ENCODE peak calls at places on chromosomes 1 and 21, in four cellular contexts. One of them, this sample, is unnamed.
A peak's percentile ranks its signal among the peaks of the same experiment; 100 is the strongest.

GRCh38 chr21:46214478-46215340 is 13.9 kb downstream of the LSS start:
- DNase-seq in upper lobe of left lung: no peak
- DNase-seq in sigmoid colon: peak; percentile 57
- DNase-seq in lung: no peak
- DNase-seq in this sample: no peak

GRCh38 chr1:110565565-110565964 is 40.6 kb downstream of the KCNA2 start:
- DNase-seq in upper lobe of left lung: no peak
- DNase-seq in sigmoid colon: no peak
- DNase-seq in lung: no peak
- DNase-seq in this sample: no peak

GRCh38 chr1:156387899-156388813 is 19.1 kb downstream of the RHBG start:
- DNase-seq in upper lobe of left lung: no peak
- DNase-seq in sigmoid colon: no peak
- DNase-seq in lung: no peak
- DNase-seq in this sample: no peak

GRCh38 chr1:46039571-46040052 is 92.8 kb downstream of the PIK3R3 start:
- DNase-seq in upper lobe of left lung: no peak
- DNase-seq in sigmoid colon: peak; percentile 67
- DNase-seq in lung: no peak
- DNase-seq in this sample: peak; percentile 46

GRCh38 chr1:41631154-41631553 is 146.7 kb upstream of the EDN2 start:
- DNase-seq in upper lobe of left lung: no peak
- DNase-seq in sigmoid colon: no peak
- DNase-seq in lung: no peak
- DNase-seq in this sample: no peak

GRCh38 chr1:17198476-17199258 is 6.3 kb upstream of the PADI1 start:
- DNase-seq in upper lobe of left lung: no peak
- DNase-seq in sigmoid colon: peak; percentile 30
- DNase-seq in lung: no peak
- DNase-seq in this sample: peak; percentile 1

GRCh38 chr1:10402729-10403274 is 3.9 kb downstream of the PGD start:
- DNase-seq in upper lobe of left lung: no peak
- DNase-seq in sigmoid colon: no peak
- DNase-seq in lung: no peak
- DNase-seq in this sample: no peak

GRCh38 chr21:21057349-21058062 is 59.3 kb downstream of the NCAM2 start:
- DNase-seq in upper lobe of left lung: no peak
- DNase-seq in sigmoid colon: no peak
- DNase-seq in lung: no peak
- DNase-seq in this sample: no peak

GRCh38 chr1:230005040-230005439 is 62.0 kb upstream of the GALNT2 start:
- DNase-seq in upper lobe of left lung: no peak
- DNase-seq in sigmoid colon: no peak
- DNase-seq in lung: no peak
- DNase-seq in this sample: no peak

GRCh38 chr1:166083887-166084286 is 82.9 kb downstream of the FAM78B start:
- DNase-seq in upper lobe of left lung: no peak
- DNase-seq in sigmoid colon: no peak
- DNase-seq in lung: no peak
- DNase-seq in this sample: no peak

GRCh38 chr1:50108497-50109073 is at the start of gene ELAVL4:
- DNase-seq in upper lobe of left lung: no peak
- DNase-seq in sigmoid colon: no peak
- DNase-seq in lung: no peak
- DNase-seq in this sample: peak; percentile 27

GRCh38 chr1:180927841-180928240 is 15.1 kb downstream of the KIAA1614 start:
- DNase-seq in upper lobe of left lung: no peak
- DNase-seq in sigmoid colon: no peak
- DNase-seq in lung: no peak
- DNase-seq in this sample: peak; percentile 31

GRCh38 chr21:36504067-36505058 is 24.4 kb upstream of the CLDN14 start:
- DNase-seq in upper lobe of left lung: no peak
- DNase-seq in sigmoid colon: no peak
- DNase-seq in lung: no peak
- DNase-seq in this sample: peak; percentile 56

GRCh38 chr1:153431427-153431826 is 15.1 kb downstream of the S100A7A start:
- DNase-seq in upper lobe of left lung: no peak
- DNase-seq in sigmoid colon: no peak
- DNase-seq in lung: no peak
- DNase-seq in this sample: no peak

GRCh38 chr21:34887729-34888568 is 161.2 kb downstream of the RUNX1 start:
- DNase-seq in upper lobe of left lung: peak; percentile 87
- DNase-seq in sigmoid colon: peak; percentile 88
- DNase-seq in lung: peak; percentile 83
- DNase-seq in this sample: peak; percentile 72

GRCh38 chr1:246435421-246436041 is 71.5 kb downstream of the SMYD3 start:
- DNase-seq in upper lobe of left lung: no peak
- DNase-seq in sigmoid colon: no peak
- DNase-seq in lung: no peak
- DNase-seq in this sample: no peak

GRCh38 chr1:76268341-76268740 is 193.8 kb downstream of the ST6GALNAC3 start:
- DNase-seq in upper lobe of left lung: no peak
- DNase-seq in sigmoid colon: no peak
- DNase-seq in lung: no peak
- DNase-seq in this sample: no peak

GRCh38 chr1:206766251-206766856 is 4.2 kb upstream of the IL19 start:
- DNase-seq in upper lobe of left lung: peak; percentile 82
- DNase-seq in sigmoid colon: peak; percentile 77
- DNase-seq in lung: peak; percentile 47
- DNase-seq in this sample: no peak

GRCh38 chr1:169460193-169460833 is 25.4 kb downstream of the SLC19A2 start:
- DNase-seq in upper lobe of left lung: peak; percentile 34
- DNase-seq in sigmoid colon: no peak
- DNase-seq in lung: no peak
- DNase-seq in this sample: no peak

GRCh38 chr1:172431721-172432192 is 11.3 kb downstream of the C1orf105 start:
- DNase-seq in upper lobe of left lung: peak; percentile 77
- DNase-seq in sigmoid colon: no peak
- DNase-seq in lung: peak; percentile 59
- DNase-seq in this sample: peak; percentile 79

GRCh38 chr1:193766329-193766728 is 579.9 kb upstream of the B3GALT2 start:
- DNase-seq in upper lobe of left lung: no peak
- DNase-seq in sigmoid colon: no peak
- DNase-seq in lung: no peak
- DNase-seq in this sample: no peak

GRCh38 chr1:30616759-30617158 is 106.6 kb downstream of the MATN1 start:
- DNase-seq in upper lobe of left lung: no peak
- DNase-seq in sigmoid colon: no peak
- DNase-seq in lung: no peak
- DNase-seq in this sample: no peak

GRCh38 chr1:12073796-12074195 is 10.7 kb downstream of the TNFRSF8 start:
- DNase-seq in upper lobe of left lung: no peak
- DNase-seq in sigmoid colon: no peak
- DNase-seq in lung: no peak
- DNase-seq in this sample: no peak

GRCh38 chr1:150842343-150842742 is 34.1 kb downstream of the ARNT start:
- DNase-seq in upper lobe of left lung: no peak
- DNase-seq in sigmoid colon: no peak
- DNase-seq in lung: no peak
- DNase-seq in this sample: no peak

GRCh38 chr1:156149374-156150106 is 3.8 kb upstream of the SEMA4A start:
- DNase-seq in upper lobe of left lung: no peak
- DNase-seq in sigmoid colon: no peak
- DNase-seq in lung: no peak
- DNase-seq in this sample: no peak

GRCh38 chr1:20472860-20473711 is 12.9 kb downstream of the CAMK2N1 start:
- DNase-seq in upper lobe of left lung: no peak
- DNase-seq in sigmoid colon: peak; percentile 80
- DNase-seq in lung: no peak
- DNase-seq in this sample: peak; percentile 61

GRCh38 chr1:211334986-211335385 is 8.4 kb downstream of the TRAF5 start:
- DNase-seq in upper lobe of left lung: no peak
- DNase-seq in sigmoid colon: no peak
- DNase-seq in lung: no peak
- DNase-seq in this sample: no peak

GRCh38 chr1:11519629-11520031 is 40.7 kb downstream of the DISP3 start:
- DNase-seq in upper lobe of left lung: peak; percentile 13
- DNase-seq in sigmoid colon: peak; percentile 57
- DNase-seq in lung: no peak
- DNase-seq in this sample: no peak

GRCh38 chr1:215905493-215906095 is 338.5 kb downstream of the KCTD3 start:
- DNase-seq in upper lobe of left lung: no peak
- DNase-seq in sigmoid colon: no peak
- DNase-seq in lung: no peak
- DNase-seq in this sample: no peak

GRCh38 chr1:53787655-53788054 is 48.7 kb upstream of the GLIS1 start:
- DNase-seq in upper lobe of left lung: no peak
- DNase-seq in sigmoid colon: no peak
- DNase-seq in lung: no peak
- DNase-seq in this sample: no peak

GRCh38 chr1:103156966-103157365 is 48.6 kb upstream of the COL11A1 start:
- DNase-seq in upper lobe of left lung: no peak
- DNase-seq in sigmoid colon: no peak
- DNase-seq in lung: no peak
- DNase-seq in this sample: no peak

GRCh38 chr1:205172729-205173366 is 38.7 kb downstream of the DSTYK start:
- DNase-seq in upper lobe of left lung: no peak
- DNase-seq in sigmoid colon: no peak
- DNase-seq in lung: no peak
- DNase-seq in this sample: no peak

GRCh38 chr1:107405241-107405640 is 264.4 kb downstream of the NTNG1 start:
- DNase-seq in upper lobe of left lung: no peak
- DNase-seq in sigmoid colon: no peak
- DNase-seq in lung: no peak
- DNase-seq in this sample: no peak

GRCh38 chr21:26587621-26588260 is 14.7 kb upstream of the CYYR1 start:
- DNase-seq in upper lobe of left lung: no peak
- DNase-seq in sigmoid colon: no peak
- DNase-seq in lung: no peak
- DNase-seq in this sample: no peak

GRCh38 chr1:108644984-108645383 is 15.9 kb downstream of the HENMT1 start:
- DNase-seq in upper lobe of left lung: peak; percentile 48
- DNase-seq in sigmoid colon: no peak
- DNase-seq in lung: no peak
- DNase-seq in this sample: no peak

GRCh38 chr1:58886611-58887010 is 102.8 kb upstream of the JUN start:
- DNase-seq in upper lobe of left lung: no peak
- DNase-seq in sigmoid colon: no peak
- DNase-seq in lung: no peak
- DNase-seq in this sample: no peak

DNA sequence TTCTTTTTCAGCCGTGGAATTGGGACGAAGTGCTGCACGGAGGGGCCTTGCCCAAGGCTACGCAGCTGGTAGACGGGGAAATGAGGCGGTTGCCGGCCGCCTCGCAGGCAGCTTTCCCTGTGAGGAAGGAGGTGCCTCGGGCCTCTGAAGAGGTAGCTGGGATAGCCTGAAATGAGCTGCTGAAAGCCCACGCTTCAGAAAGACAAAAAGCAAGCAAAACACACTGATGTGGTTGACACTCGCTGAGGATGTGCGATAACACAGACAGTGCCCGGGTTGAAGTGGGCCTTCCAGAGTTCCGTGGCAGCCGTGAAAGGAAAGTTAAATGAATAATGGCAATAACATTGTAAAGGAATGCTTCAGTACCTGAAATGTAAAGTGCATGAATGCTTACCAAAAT is 47.2 kb downstream of the S1PR1 start:
- DNase-seq in upper lobe of left lung: no peak
- DNase-seq in sigmoid colon: no peak
- DNase-seq in lung: no peak
- DNase-seq in this sample: no peak
- H3K4me3 ChIP-seq in upper lobe of left lung: no peak overlapping the region
- H3K4me3 ChIP-seq in sigmoid colon: no peak overlapping the region
- H3K4me3 ChIP-seq in lung: no peak overlapping the region
- H3K4me3 ChIP-seq in this sample: no peak overlapping the region

DNA sequence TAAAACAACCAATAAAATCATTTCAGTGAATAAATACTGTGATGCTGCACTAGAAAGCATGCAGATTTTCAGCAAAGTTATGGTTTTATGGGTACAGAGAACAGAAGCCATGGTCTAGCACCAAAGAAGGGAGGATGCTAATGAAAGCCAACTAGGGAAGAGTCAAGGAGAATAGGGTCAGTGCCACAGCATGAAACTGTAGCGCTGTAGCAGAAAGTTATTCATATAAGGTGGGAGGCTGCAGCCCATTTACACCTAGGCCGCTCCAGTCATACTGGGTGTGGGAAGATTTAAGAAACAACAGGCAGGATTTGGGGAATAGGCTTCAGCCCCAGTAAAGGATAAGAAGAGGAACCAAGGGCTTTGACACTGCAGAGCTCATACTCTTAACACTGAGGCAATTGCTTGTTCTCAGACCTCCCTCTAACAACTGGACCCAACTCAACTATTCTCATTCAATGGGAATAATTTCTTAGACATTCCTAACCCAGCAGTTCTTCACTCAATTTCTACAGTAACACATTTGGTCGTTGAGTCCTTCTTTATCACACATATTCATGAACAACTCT is 4.4 kb downstream of the IFI16 start:
- DNase-seq in upper lobe of left lung: no peak
- DNase-seq in sigmoid colon: no peak
- DNase-seq in lung: no peak
- DNase-seq in this sample: no peak
- H3K4me3 ChIP-seq in upper lobe of left lung: no peak overlapping the region
- H3K4me3 ChIP-seq in sigmoid colon: no peak overlapping the region
- H3K4me3 ChIP-seq in lung: no peak overlapping the region
- H3K4me3 ChIP-seq in this sample: no peak overlapping the region

DNA sequence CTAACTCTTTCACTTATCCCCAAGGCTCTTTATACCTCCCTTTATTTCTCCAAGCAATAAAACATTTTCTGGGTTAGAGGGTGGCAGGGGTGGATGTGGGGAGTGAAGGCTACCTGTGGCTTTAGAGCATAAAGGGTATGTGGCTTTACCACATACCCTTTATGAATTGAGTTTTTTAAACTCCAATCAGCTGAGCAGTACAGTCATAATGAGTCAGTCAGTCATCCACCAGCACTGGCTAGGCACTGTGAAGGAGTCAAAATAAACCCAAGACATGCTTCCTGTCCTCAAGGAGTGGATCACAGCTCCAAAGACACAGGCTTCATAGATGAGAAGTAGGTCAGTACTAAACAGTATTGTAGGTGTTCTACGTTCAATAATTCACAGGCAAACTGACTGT is 2.6 kb upstream of the TDRD10 start:
- DNase-seq in upper lobe of left lung: no peak
- DNase-seq in sigmoid colon: no peak
- DNase-seq in lung: no peak
- DNase-seq in this sample: no peak
- H3K4me3 ChIP-seq in upper lobe of left lung: peak overlapping the region; percentile 57
- H3K4me3 ChIP-seq in sigmoid colon: no peak overlapping the region
- H3K4me3 ChIP-seq in lung: peak overlapping the region; percentile 48
- H3K4me3 ChIP-seq in this sample: no peak overlapping the region

DNA sequence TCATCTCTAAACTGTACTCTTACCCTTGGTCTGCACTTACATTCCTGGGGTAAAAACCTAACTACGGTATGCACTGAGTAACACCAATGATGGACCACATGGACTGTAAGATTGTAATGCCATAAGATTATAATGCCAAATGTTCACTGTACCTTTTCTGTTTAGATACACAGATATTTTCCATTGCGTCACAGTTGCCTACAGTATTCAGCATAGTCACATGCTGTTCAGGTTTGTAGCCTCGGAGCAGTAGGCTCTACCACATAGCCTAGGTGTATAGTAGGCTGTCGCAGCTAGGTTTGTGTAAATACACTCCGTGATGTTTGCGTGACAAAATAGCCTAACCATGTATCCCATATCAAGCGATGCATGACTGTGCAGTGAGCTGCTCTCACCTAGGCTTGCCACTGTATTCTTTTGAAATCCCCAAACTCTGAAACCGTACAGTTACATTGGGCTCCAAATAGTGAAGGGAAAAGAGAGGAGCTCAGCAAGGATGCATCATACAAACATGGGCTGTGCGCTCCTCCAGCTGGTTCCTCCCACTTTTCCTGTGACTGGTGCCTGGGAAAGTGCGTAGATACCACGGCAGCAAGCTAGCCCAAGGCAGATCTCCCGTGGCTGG is 35.2 kb downstream of the CFAP57 start:
- DNase-seq in upper lobe of left lung: no peak
- DNase-seq in sigmoid colon: no peak
- DNase-seq in lung: peak; percentile 26
- DNase-seq in this sample: no peak
- H3K4me3 ChIP-seq in upper lobe of left lung: no peak overlapping the region
- H3K4me3 ChIP-seq in sigmoid colon: no peak overlapping the region
- H3K4me3 ChIP-seq in lung: no peak overlapping the region
- H3K4me3 ChIP-seq in this sample: no peak overlapping the region